ENCODE peak calls at places on chromosomes 6 and 20, in six cellular contexts. U is fibroblast of lung; W is stimulated activated CD8-positive, alpha-beta memory T cell treated with anti-CD3 and anti-CD28 coated beads, Interleukin-2, amount 100 ng/mL, for 1 hour; K is breast epithelium; F is activated gamma-delta T cell treated with anti-CD3 and anti-CD28 coated beads, Interleukin-2, amount 50 U/mL, for 16 hours; N is activated effector memory CD4-positive, alpha-beta T cell treated with anti-CD3 and anti-CD28 coated beads, Interleukin-2, amount 50 U/mL, for 16 hours. R is an unnamed sample.

GRCh38 chr6:107957165-107957908 is 671 bp downstream of the SEC63 start:
- DNase-seq in U (peak; percentile 78), W (peak; percentile 19), K (no peak), F (peak; percentile 40), N (peak; percentile 86), R (peak; percentile 7)

GRCh38 chr6:13076575-13076974 is 251.8 kb downstream of the TBC1D7 start:
- DNase-seq in U (no peak), W (no peak), K (no peak), F (no peak), N (no peak), R (no peak)

GRCh38 chr6:147000545-147001488 is 203.4 kb upstream of the STXBP5 start:
- DNase-seq in U (peak; percentile 78), W (no peak), K (no peak), F (no peak), N (no peak), R (no peak)

GRCh38 chr6:156557269-156557885 is 219.8 kb upstream of the ARID1B start:
- DNase-seq in U (peak; percentile 34), W (no peak), K (no peak), F (no peak), N (no peak), R (peak; percentile 94)

GRCh38 chr6:128246472-128246871 is 273.9 kb downstream of the PTPRK start:
- DNase-seq in U (no peak), W (no peak), K (no peak), F (no peak), N (no peak), R (no peak)

GRCh38 chr6:38215225-38215624 is 395.7 kb downstream of the ZFAND3 start:
- DNase-seq in U (no peak), W (no peak), K (no peak), F (no peak), N (no peak), R (peak; percentile 37)

GRCh38 chr6:30942338-30943060 is 1.7 kb downstream of the MUCL3 start:
- DNase-seq in U (peak; percentile 78), W (no peak), K (peak; percentile 73), F (no peak), N (no peak), R (no peak)

GRCh38 chr6:139364302-139364981 is 10.0 kb downstream of the CITED2 start:
- DNase-seq in U (peak; percentile 39), W (no peak), K (no peak), F (no peak), N (no peak), R (no peak)

GRCh38 chr20:18657575-18657974 is 69.7 kb downstream of the DTD1 start:
- DNase-seq in U (peak; percentile 84), W (no peak), K (no peak), F (no peak), N (no peak), R (no peak)

GRCh38 chr6:163335671-163336545 is 78.6 kb upstream of the QKI start:
- DNase-seq in U (no peak), W (no peak), K (no peak), F (no peak), N (peak; percentile 38), R (no peak)

GRCh38 chr6:151002562-151002961 is 137.1 kb downstream of the MTHFD1L start:
- DNase-seq in U (no peak), W (no peak), K (no peak), F (no peak), N (no peak), R (no peak)

GRCh38 chr6:57075092-57075491 is 14.9 kb upstream of the ZNF451 start:
- DNase-seq in U (no peak), W (no peak), K (no peak), F (no peak), N (no peak), R (no peak)

GRCh38 chr6:105209950-105210706 is 30.3 kb upstream of the POPDC3 start:
- DNase-seq in U (peak; percentile 90), W (no peak), K (no peak), F (no peak), N (no peak), R (no peak)

GRCh38 chr6:108745664-108746336 is 102.4 kb upstream of the ARMC2 start:
- DNase-seq in U (no peak), W (no peak), K (no peak), F (no peak), N (no peak), R (no peak)

GRCh38 chr20:23349338-23350006 is 1.1 kb upstream of the NXT1 start:
- DNase-seq in U (no peak), W (no peak), K (no peak), F (no peak), N (no peak), R (no peak)

GRCh38 chr6:89952696-89953095 is 58.4 kb downstream of the GJA10 start:
- DNase-seq in U (peak; percentile 92), W (peak; percentile 27), K (no peak), F (peak; percentile 47), N (peak; percentile 75), R (no peak)

GRCh38 chr6:84877515-84878210 is 113.3 kb upstream of the TBX18 start:
- DNase-seq in U (no peak), W (no peak), K (no peak), F (no peak), N (no peak), R (no peak)

GRCh38 chr6:13624871-13625288 is 9.7 kb downstream of the NOL7 start:
- DNase-seq in U (peak; percentile 34), W (no peak), K (no peak), F (no peak), N (no peak), R (no peak)

GRCh38 chr20:62117658-62118057 is 4.6 kb upstream of the LSM14B start:
- DNase-seq in U (no peak), W (peak; percentile 40), K (no peak), F (peak; percentile 65), N (peak; percentile 85), R (no peak)

GRCh38 chr6:12032783-12033573 is 20.9 kb downstream of the HIVEP1 start:
- DNase-seq in U (no peak), W (no peak), K (no peak), F (no peak), N (no peak), R (no peak)

GRCh38 chr20:36956674-36957073 is 5.2 kb upstream of the SAMHD1 start:
- DNase-seq in U (no peak), W (no peak), K (no peak), F (no peak), N (peak; percentile 3), R (no peak)

GRCh38 chr6:40490508-40490907 is 96.7 kb downstream of the LRFN2 start:
- DNase-seq in U (no peak), W (no peak), K (no peak), F (no peak), N (no peak), R (no peak)

GRCh38 chr6:158474961-158475343 is 84.9 kb upstream of the TMEM181 start:
- DNase-seq in U (peak; percentile 53), W (no peak), K (no peak), F (no peak), N (no peak), R (peak; percentile 72)

GRCh38 chr6:10511477-10511876 is 9.7 kb upstream of the GCNT2 start:
- DNase-seq in U (peak; percentile 37), W (no peak), K (no peak), F (no peak), N (no peak), R (no peak)

GRCh38 chr6:119179842-119180241 is 101.4 kb upstream of the FAM184A start:
- DNase-seq in U (peak; percentile 12), W (no peak), K (no peak), F (no peak), N (no peak), R (no peak)

GRCh38 chr6:32664827-32665362 is 1.6 kb downstream of the HLA-DQB1 start:
- DNase-seq in U (no peak), W (no peak), K (no peak), F (peak; percentile 24), N (peak; percentile 80), R (no peak)

GRCh38 chr20:50286609-50287008 is 96.0 kb downstream of the CEBPB start:
- DNase-seq in U (peak; percentile 92), W (no peak), K (no peak), F (no peak), N (no peak), R (no peak)

GRCh38 chr6:41442800-41443501 is 103.2 kb upstream of the FOXP4 start:
- DNase-seq in U (peak; percentile 73), W (no peak), K (no peak), F (no peak), N (no peak), R (no peak)

GRCh38 chr6:136921936-136922679 is at the start of gene SLC35D3:
- DNase-seq in U (peak; percentile 28), W (no peak), K (no peak), F (no peak), N (no peak), R (peak; percentile 6)